ENCODE peak calls at places on chromosomes 2 and 18, in eight cellular contexts. Y, B, F, T, S, P, R and N are unnamed samples.

GRCh38 chr2:230928701-230929380 is 3.8 kb upstream of the GPR55 start:
- DNase-seq in Y (no peak), B (peak), F (no peak), T (no peak), S (no peak), P (no peak), R (no peak), N (no peak)

GRCh38 chr18:11866764-11867163 is 15.6 kb downstream of the CHMP1B start:
- DNase-seq in Y (no peak), B (no peak), F (no peak), T (no peak), S (no peak), P (no peak), R (no peak), N (no peak)

GRCh38 chr2:8935984-8936383 is 67.5 kb downstream of the MBOAT2 start:
- DNase-seq in Y (no peak), B (no peak), F (no peak), T (no peak), S (no peak), P (no peak), R (no peak), N (no peak)

GRCh38 chr2:185608799-185609198 is 129.8 kb upstream of the FSIP2 start:
- DNase-seq in Y (peak), B (no peak), F (peak), T (no peak), S (no peak), P (no peak), R (peak), N (no peak)

GRCh38 chr2:217398101-217398500 is 538.2 kb upstream of the TNP1 start:
- DNase-seq in Y (no peak), B (no peak), F (no peak), T (no peak), S (no peak), P (no peak), R (no peak), N (no peak)

GRCh38 chr2:234823877-234824376 is 127.9 kb upstream of the SH3BP4 start:
- DNase-seq in Y (peak), B (peak), F (peak), T (no peak), S (peak), P (peak), R (peak), N (no peak)

GRCh38 chr2:172333206-172333605 is 94.2 kb upstream of the ITGA6 start:
- DNase-seq in Y (no peak), B (no peak), F (no peak), T (no peak), S (no peak), P (no peak), R (no peak), N (no peak)

GRCh38 chr2:233113114-233113452 is 52.9 kb downstream of the INPP5D start:
- DNase-seq in Y (no peak), B (no peak), F (no peak), T (no peak), S (no peak), P (no peak), R (no peak), N (no peak)

GRCh38 chr18:77039196-77040140 is 93.1 kb downstream of the MBP start:
- DNase-seq in Y (no peak), B (no peak), F (peak), T (no peak), S (no peak), P (no peak), R (peak), N (no peak)

GRCh38 chr2:2286592-2286991 is 44.5 kb downstream of the MYT1L start:
- DNase-seq in Y (no peak), B (no peak), F (no peak), T (no peak), S (no peak), P (no peak), R (no peak), N (no peak)

GRCh38 chr18:79900610-79901570 is 50.6 kb downstream of the SLC66A2 start:
- DNase-seq in Y (no peak), B (no peak), F (no peak), T (no peak), S (no peak), P (peak), R (no peak), N (no peak)

GRCh38 chr2:219447242-219448098 is 12.8 kb downstream of the SPEG start:
- DNase-seq in Y (no peak), B (no peak), F (no peak), T (no peak), S (no peak), P (no peak), R (no peak), N (no peak)

GRCh38 chr2:223835701-223836532 is 1.5 kb downstream of the AP1S3 start:
- DNase-seq in Y (no peak), B (no peak), F (no peak), T (no peak), S (no peak), P (no peak), R (peak), N (no peak)

GRCh38 chr2:102703748-102704147 is 58.1 kb upstream of the TMEM182 start:
- DNase-seq in Y (peak), B (no peak), F (peak), T (no peak), S (no peak), P (no peak), R (peak), N (no peak)

GRCh38 chr2:54772110-54772509 is 48.6 kb downstream of the EML6 start:
- DNase-seq in Y (peak), B (no peak), F (peak), T (no peak), S (no peak), P (no peak), R (peak), N (no peak)

GRCh38 chr2:46230115-46230571 is 67.1 kb upstream of the EPAS1 start:
- DNase-seq in Y (no peak), B (peak), F (peak), T (no peak), S (peak), P (peak), R (peak), N (no peak)

GRCh38 chr2:28393115-28393836 is 618 bp downstream of the FOSL2 start:
- DNase-seq in Y (peak), B (peak), F (peak), T (peak), S (peak), P (peak), R (peak), N (peak)

GRCh38 chr2:230849633-230850357 is 14.9 kb upstream of the ITM2C start:
- DNase-seq in Y (no peak), B (peak), F (peak), T (peak), S (no peak), P (no peak), R (peak), N (peak)

GRCh38 chr2:119196301-119197124 is 27.1 kb upstream of the STEAP3 start:
- DNase-seq in Y (no peak), B (no peak), F (no peak), T (no peak), S (no peak), P (no peak), R (peak), N (no peak)

DNA sequence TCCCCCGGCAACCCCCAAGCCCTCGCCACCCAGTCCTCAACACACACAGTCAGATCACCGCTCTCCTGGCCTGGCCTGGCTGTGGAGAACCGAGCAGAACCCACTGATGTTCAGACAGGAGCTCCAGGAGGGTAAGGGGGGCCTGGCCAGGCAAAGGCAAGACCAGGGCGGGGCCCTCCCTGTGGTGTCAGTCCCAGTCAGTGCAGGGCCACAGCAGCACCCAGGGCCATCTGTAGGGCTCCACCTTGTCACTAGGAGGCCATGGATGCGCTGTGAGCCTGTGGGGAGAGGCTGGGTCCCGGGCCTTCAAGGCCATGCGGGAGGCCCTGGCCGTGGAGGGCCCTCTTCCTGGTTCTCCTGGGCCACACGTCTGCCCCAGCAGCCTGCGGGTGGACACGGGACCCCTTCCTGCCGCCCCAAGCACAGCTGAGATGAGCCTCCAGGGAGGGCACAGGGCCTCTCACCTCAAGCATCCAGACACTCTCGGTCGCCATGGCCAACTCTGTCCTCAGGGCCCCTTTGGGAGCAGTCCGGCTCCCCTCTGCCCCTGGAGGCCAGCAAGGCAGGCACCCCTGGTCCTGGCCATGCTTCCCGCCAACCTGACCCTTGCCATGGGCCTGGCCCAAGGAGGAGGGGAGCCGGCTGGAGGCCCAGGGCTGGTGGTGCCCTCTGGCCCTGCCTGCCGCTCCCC is 2.0 kb downstream of the ANO7 start:
- DNase-seq in Y (no peak), B (no peak), F (no peak), T (no peak), S (no peak), P (no peak), R (no peak), N (no peak)
- TF ChIP-seq CTCF in Y (no peak), B (no peak), F (no peak), T (no peak), S (no peak), P (no peak), R (no peak), N (no peak)

GRCh38 chr2:214014551-214015230 is 396.2 kb upstream of the VWC2L start:
- DNase-seq in Y (no peak), B (no peak), F (no peak), T (no peak), S (no peak), P (no peak), R (peak), N (no peak)

GRCh38 chr2:214019229-214019972 is 391.5 kb upstream of the VWC2L start:
- DNase-seq in Y (peak), B (peak), F (peak), T (no peak), S (peak), P (peak), R (peak), N (no peak)

DNA sequence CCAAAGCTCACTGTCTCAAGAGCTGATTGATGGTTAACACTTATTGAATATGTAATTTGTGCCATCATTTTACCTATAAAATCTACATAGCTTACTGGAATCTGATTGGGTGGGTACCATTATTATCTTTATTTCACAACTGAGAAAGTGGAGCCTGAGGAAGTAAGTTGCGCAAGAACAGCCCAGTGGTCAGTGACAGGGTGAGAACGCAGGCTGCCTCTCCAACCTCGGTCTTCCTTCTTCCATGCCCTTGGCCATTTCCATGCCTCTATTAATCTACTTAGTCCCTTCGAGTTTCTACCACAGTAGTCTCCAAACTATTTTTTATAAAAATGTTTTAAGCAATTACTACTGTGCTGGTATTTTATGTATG is 390.9 kb upstream of the VWC2L start:
- DNase-seq in Y (peak), B (no peak), F (peak), T (no peak), S (no peak), P (no peak), R (no peak), N (no peak)
- TF ChIP-seq CTCF in Y (no peak), B (no peak), F (no peak), T (no peak), S (no peak), P (no peak), R (no peak), N (no peak)

DNA sequence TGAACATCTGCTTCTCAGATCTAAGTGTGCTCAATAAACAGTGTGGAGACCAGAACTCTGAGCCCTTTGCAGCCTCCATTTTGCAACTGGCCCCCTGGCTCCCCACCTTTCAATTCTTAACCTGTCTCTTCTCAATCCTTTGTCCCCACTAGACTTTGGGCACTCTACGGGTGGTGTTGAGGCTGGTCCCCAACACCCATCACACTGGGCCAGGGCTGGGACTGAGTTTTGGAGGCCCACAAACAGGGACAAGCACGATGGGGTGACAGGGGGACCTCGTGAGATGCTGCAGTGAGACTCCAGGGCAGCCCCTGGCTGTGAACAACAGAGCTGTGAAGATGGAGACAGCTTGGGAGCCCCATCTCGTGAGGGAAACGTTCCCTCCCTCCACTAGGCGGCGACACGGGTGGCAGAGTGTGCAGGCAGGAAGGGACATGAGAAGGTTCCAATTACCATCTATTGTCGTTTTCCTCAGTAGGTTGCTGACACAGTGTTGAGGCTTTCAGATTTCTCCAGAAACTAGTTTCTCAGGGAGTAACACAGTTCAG is 1.2 kb downstream of the ANKMY1 start:
- DNase-seq in Y (peak), B (no peak), F (peak), T (peak), S (no peak), P (no peak), R (peak), N (no peak)
- TF ChIP-seq CTCF in Y (peak), B (peak), F (peak), T (peak), S (peak), P (no peak), R (peak), N (peak)

GRCh38 chr2:226979004-226979403 is 143.2 kb downstream of the RHBDD1 start:
- DNase-seq in Y (no peak), B (no peak), F (no peak), T (no peak), S (no peak), P (no peak), R (no peak), N (no peak)
- TF ChIP-seq CTCF in Y (no peak), B (no peak), F (peak), T (no peak), S (no peak), P (no peak), R (no peak), N (no peak)

GRCh38 chr2:3785890-3786273 is 82.5 kb downstream of the DCDC2C start:
- DNase-seq in Y (no peak), B (no peak), F (no peak), T (no peak), S (no peak), P (no peak), R (no peak), N (no peak)

GRCh38 chr2:3789246-3789645 is 85.9 kb downstream of the DCDC2C start:
- DNase-seq in Y (no peak), B (no peak), F (peak), T (no peak), S (no peak), P (no peak), R (peak), N (no peak)

GRCh38 chr2:3784731-3785130 is 81.4 kb downstream of the DCDC2C start:
- DNase-seq in Y (no peak), B (no peak), F (peak), T (no peak), S (no peak), P (no peak), R (peak), N (no peak)

GRCh38 chr2:3787768-3788167 is 84.4 kb downstream of the DCDC2C start:
- DNase-seq in Y (no peak), B (no peak), F (no peak), T (no peak), S (no peak), P (no peak), R (no peak), N (no peak)

GRCh38 chr2:3785220-3785889 is 82.0 kb downstream of the DCDC2C start:
- DNase-seq in Y (no peak), B (no peak), F (peak), T (no peak), S (no peak), P (no peak), R (peak), N (no peak)
- TF ChIP-seq CTCF in Y (no peak), B (no peak), F (no peak), T (no peak), S (no peak), P (no peak), R (peak), N (no peak)

DNA sequence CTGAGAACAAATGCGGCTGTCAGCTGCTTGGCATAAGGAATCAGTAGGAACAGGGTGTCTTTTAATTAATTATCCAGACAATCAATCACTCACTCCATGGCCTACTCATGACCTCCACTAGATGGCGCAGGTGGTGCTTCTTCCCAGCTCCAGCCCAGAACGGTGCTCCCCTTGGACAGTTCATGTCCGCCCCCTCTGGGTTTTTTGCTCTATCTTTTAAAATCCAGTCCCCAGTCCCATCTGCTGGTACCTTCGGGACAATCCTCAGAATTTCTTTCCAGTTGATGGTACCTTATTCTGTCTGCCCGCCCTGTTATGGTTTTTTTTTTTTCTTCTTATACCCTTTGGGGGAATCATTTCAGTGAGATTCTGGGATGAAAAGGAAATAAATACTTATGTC is 99.8 kb downstream of the CACNB4 start:
- DNase-seq in Y (peak), B (peak), F (peak), T (peak), S (peak), P (no peak), R (peak), N (peak)
- TF ChIP-seq CTCF in Y (peak), B (peak), F (peak), T (peak), S (peak), P (peak), R (peak), N (peak)

DNA sequence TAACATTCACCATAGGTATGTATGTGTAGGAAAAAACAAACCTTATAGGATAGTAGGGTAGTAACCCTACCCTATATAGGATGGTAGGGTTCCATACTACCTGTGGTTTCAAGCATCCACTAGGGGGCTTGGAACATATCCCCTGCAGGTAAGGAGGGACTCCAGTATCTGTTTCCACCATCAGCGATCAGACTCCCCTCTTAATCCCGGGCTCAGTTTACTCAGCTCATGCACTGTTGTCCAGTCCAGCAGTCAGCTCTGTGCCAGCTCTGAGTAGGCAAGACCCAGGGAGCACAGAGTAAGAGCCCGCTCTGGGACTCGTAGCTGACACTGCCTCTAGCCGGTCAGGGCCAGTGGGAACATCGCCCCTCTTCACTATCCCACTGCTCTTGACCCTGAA is 61.7 kb downstream of the MEX3C start:
- DNase-seq in Y (no peak), B (no peak), F (no peak), T (no peak), S (no peak), P (no peak), R (peak), N (no peak)
- TF ChIP-seq CTCF in Y (no peak), B (no peak), F (peak), T (peak), S (no peak), P (no peak), R (peak), N (peak)

GRCh38 chr2:210399440-210400041 is 77.0 kb downstream of the LANCL1 start:
- DNase-seq in Y (peak), B (no peak), F (peak), T (no peak), S (no peak), P (no peak), R (peak), N (no peak)
- TF ChIP-seq CTCF in Y (peak), B (peak), F (peak), T (peak), S (peak), P (peak), R (peak), N (peak)

DNA sequence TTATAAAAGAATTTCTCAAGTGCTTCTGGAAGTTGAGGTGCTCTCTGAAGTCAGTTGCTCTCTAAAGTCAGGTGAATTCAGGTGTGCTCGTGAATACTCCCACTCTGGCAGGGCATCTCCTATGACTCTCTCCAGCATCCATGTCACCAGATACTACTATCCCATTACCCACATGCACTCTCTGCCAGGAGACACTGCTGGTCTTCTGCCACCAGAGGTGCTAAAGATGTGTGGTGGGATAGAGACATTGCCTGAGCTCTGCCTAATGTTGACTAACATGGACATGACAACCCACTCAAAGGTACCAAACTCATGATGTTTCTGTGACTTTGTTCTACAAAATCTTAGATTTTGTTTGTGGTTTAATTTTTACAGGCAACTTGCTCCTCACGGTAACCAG is 106.4 kb upstream of the HNRNPA3 start:
- DNase-seq in Y (no peak), B (no peak), F (peak), T (no peak), S (no peak), P (no peak), R (no peak), N (no peak)
- TF ChIP-seq CTCF in Y (no peak), B (no peak), F (peak), T (no peak), S (no peak), P (no peak), R (peak), N (peak)

GRCh38 chr2:30334738-30335426 is 103.5 kb downstream of the LBH start:
- DNase-seq in Y (no peak), B (no peak), F (no peak), T (no peak), S (no peak), P (no peak), R (no peak), N (no peak)
- TF ChIP-seq CTCF in Y (no peak), B (peak), F (no peak), T (no peak), S (peak), P (peak), R (no peak), N (no peak)